ENCODE peak calls at places on chromosomes 5 and 9, in six cellular contexts. A is endothelial cell, Q is upper lobe of right lung, E is endothelial cell of umbilical vein, J is transverse colon, U is left lung. H is an unnamed sample.

GRCh38 chr5:131423056-131423455 is 159.2 kb downstream of the CDC42SE2 start:
- DNase-seq in A (peak), Q (no peak), E (peak), J (no peak), U (no peak), H (peak)

GRCh38 chr5:151601376-151601775 is 10.2 kb upstream of the FAT2 start:
- DNase-seq in A (no peak), Q (no peak), E (no peak), J (no peak), U (no peak), H (no peak)

GRCh38 chr5:22044229-22044628 is 808.9 kb downstream of the CDH12 start:
- DNase-seq in A (no peak), Q (no peak), E (no peak), J (no peak), U (no peak), H (no peak)

GRCh38 chr5:41903382-41903891 is 707 bp upstream of the RIMOC1 start:
- DNase-seq in A (no peak), Q (no peak), E (no peak), J (no peak), U (no peak), H (no peak)

GRCh38 chr5:160197341-160198147 is 31.8 kb upstream of the FABP6 start:
- DNase-seq in A (peak), Q (no peak), E (peak), J (no peak), U (no peak), H (peak)

GRCh38 chr5:77077821-77078176 is 9.3 kb downstream of the ZBED3 start:
- DNase-seq in A (no peak), Q (no peak), E (no peak), J (no peak), U (no peak), H (no peak)

GRCh38 chr5:139246394-139246793 is 47.1 kb upstream of the MATR3 start:
- DNase-seq in A (peak), Q (peak), E (peak), J (no peak), U (peak), H (peak)

GRCh38 chr5:42599106-42599505 is 157.5 kb upstream of the CCDC152 start:
- DNase-seq in A (no peak), Q (no peak), E (no peak), J (no peak), U (no peak), H (no peak)

GRCh38 chr5:131640043-131640856 is 5.2 kb upstream of the RAPGEF6 start:
- DNase-seq in A (no peak), Q (no peak), E (peak), J (no peak), U (no peak), H (no peak)

GRCh38 chr5:67897431-67897830 is 318.1 kb upstream of the PIK3R1 start:
- DNase-seq in A (no peak), Q (no peak), E (no peak), J (no peak), U (no peak), H (no peak)

GRCh38 chr5:144710620-144711019 is 539.9 kb downstream of the KCTD16 start:
- DNase-seq in A (no peak), Q (no peak), E (no peak), J (no peak), U (no peak), H (no peak)

GRCh38 chr5:178280631-178281030 is 48.0 kb upstream of the PHYKPL start:
- DNase-seq in A (no peak), Q (no peak), E (no peak), J (no peak), U (peak), H (no peak)

GRCh38 chr9:2679011-2679410 is 38.3 kb upstream of the KCNV2 start:
- DNase-seq in A (no peak), Q (no peak), E (no peak), J (no peak), U (no peak), H (no peak)

GRCh38 chr5:172283020-172283861 is at the start of gene UBTD2:
- DNase-seq in A (peak), Q (peak), E (peak), J (peak), U (peak), H (peak)

GRCh38 chr5:14281746-14282181 is 138.6 kb downstream of the TRIO start:
- DNase-seq in A (no peak), Q (no peak), E (no peak), J (no peak), U (no peak), H (no peak)

GRCh38 chr9:3963266-3964019 is 336.4 kb downstream of the GLIS3 start:
- DNase-seq in A (no peak), Q (no peak), E (peak), J (no peak), U (no peak), H (peak)

GRCh38 chr9:33375238-33375840 is 27.0 kb downstream of the AQP7 start:
- DNase-seq in A (no peak), Q (peak), E (no peak), J (no peak), U (no peak), H (no peak)

GRCh38 chr9:20356392-20357206 is 265.7 kb downstream of the MLLT3 start:
- DNase-seq in A (peak), Q (peak), E (peak), J (peak), U (no peak), H (peak)

GRCh38 chr9:124054671-124055212 is 43.2 kb downstream of the LHX2 start:
- DNase-seq in A (no peak), Q (peak), E (no peak), J (no peak), U (no peak), H (no peak)

GRCh38 chr5:52560366-52560765 is 227.3 kb upstream of the ITGA1 start:
- DNase-seq in A (no peak), Q (no peak), E (peak), J (no peak), U (no peak), H (peak)

GRCh38 chr9:77142366-77142765 is 35.0 kb upstream of the VPS13A start:
- DNase-seq in A (no peak), Q (no peak), E (no peak), J (no peak), U (no peak), H (no peak)

GRCh38 chr9:110114888-110115259 is 93.1 kb downstream of the C9orf152 start:
- DNase-seq in A (peak), Q (no peak), E (peak), J (no peak), U (no peak), H (no peak)

GRCh38 chr5:139848508-139849100 is 53.0 kb downstream of the PSD2 start:
- DNase-seq in A (no peak), Q (peak), E (peak), J (no peak), U (peak), H (no peak)

GRCh38 chr5:105726093-105726492 is 1944.6 kb downstream of the EFNA5 start:
- DNase-seq in A (no peak), Q (no peak), E (no peak), J (no peak), U (peak), H (no peak)

GRCh38 chr5:192970-193831 is 1.9 kb downstream of the LRRC14B start:
- DNase-seq in A (no peak), Q (peak), E (no peak), J (no peak), U (no peak), H (no peak)

GRCh38 chr9:95807326-95807947 is 68.1 kb upstream of the ERCC6L2 start:
- DNase-seq in A (no peak), Q (no peak), E (peak), J (no peak), U (no peak), H (no peak)

GRCh38 chr9:132885691-132886357 is 7.1 kb downstream of the SPACA9 start:
- DNase-seq in A (no peak), Q (peak), E (no peak), J (no peak), U (no peak), H (no peak)

GRCh38 chr5:155260798-155261197 is 247.2 kb downstream of the KIF4B start:
- DNase-seq in A (peak), Q (no peak), E (no peak), J (no peak), U (no peak), H (peak)

GRCh38 chr5:136424835-136425694 is 59.7 kb upstream of the TRPC7 start:
- DNase-seq in A (peak), Q (peak), E (peak), J (peak), U (peak), H (peak)

GRCh38 chr9:16180091-16180490 is 627.2 kb downstream of the CCDC171 start:
- DNase-seq in A (no peak), Q (no peak), E (no peak), J (no peak), U (no peak), H (no peak)

GRCh38 chr5:22541037-22541436 is 312.1 kb downstream of the CDH12 start:
- DNase-seq in A (no peak), Q (no peak), E (no peak), J (no peak), U (no peak), H (peak)

GRCh38 chr5:35939639-35940038 is 1.2 kb upstream of the CAPSL start:
- DNase-seq in A (no peak), Q (no peak), E (no peak), J (no peak), U (no peak), H (no peak)
- TF ChIP-seq CTCF in A (peak), Q (no peak), E (no peak), J (no peak), U (no peak), H (peak)

DNA sequence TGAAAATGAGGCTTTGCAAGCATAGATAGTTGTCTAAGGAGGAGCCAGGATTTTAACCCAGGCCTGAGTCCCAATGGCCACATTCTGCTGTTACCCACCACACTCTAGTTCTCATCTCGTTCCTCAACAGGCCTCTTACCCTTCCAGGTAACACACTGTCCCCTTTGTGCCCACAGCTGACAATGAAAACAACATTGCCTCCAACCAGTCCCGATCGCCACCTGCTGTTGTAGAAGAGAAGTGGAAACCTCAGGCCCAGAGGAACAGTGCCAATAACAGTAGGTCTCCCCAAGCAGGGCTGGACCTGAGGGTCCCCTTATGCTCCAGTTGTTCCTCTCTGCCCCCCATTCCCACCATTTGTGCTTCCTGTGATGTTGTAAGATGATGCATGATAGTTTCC is 30.4 kb downstream of the AMBP start:
- DNase-seq in A (no peak), Q (no peak), E (peak), J (no peak), U (no peak), H (peak)
- TF ChIP-seq CTCF in A (peak), Q (peak), E (peak), J (peak), U (no peak), H (peak)

DNA sequence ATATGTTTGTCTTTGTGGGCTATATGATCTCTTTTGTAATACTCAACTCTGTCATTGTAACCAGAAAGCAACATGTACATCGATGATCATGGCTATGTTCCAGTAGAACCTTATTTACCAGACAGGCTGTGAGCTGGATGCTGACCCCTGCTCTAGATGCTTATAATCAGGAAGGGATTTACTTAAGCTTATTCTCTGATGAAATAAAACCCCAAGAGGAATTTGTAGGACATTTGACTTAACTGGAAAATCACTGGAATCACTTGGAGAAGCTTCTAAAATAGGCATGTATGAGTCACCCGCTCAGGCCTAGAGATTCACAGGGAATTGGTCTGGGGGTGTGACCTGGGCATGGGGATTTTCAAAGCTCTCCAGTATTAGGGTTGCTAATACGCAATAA is 285.8 kb upstream of the ZNF608 start:
- DNase-seq in A (no peak), Q (no peak), E (no peak), J (no peak), U (no peak), H (no peak)
- TF ChIP-seq CTCF in A (no peak), Q (no peak), E (no peak), J (no peak), U (no peak), H (no peak)

GRCh38 chr5:72109625-72110024 is 2.4 kb downstream of the MAP1B start:
- DNase-seq in A (no peak), Q (no peak), E (no peak), J (no peak), U (no peak), H (no peak)
- TF ChIP-seq CTCF in A (no peak), Q (no peak), E (no peak), J (no peak), U (no peak), H (no peak)

DNA sequence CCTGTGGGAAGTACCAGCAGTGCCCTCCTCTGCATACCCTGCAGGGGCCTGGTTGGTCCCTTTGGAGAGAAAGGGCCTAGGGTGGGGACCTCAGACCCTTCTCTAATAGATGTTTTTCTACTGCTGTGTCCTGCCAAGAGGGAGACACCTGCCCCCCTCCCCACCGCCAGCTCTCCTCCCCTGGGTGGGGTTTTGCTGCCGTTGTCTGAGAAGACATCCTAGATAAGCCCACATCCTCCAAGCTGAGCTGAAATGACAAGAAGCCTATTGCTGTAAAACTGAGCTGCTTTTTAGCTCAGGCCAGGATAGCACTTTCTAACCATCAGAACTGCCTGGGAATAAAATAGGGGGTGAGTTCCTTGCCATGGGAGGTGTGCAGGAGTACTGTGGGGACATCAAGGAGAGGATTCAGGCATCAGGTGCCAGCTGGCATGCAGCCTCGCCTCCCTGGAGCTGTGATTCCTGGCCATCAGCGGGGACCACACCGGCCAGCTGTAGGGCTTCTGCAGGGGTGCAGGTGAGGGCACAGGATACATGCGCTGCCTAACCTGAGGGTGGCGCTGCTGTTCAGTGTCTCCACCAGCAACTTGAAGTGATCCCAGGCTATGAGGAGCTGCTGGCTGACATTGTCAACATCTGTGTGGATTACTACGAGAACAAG is 37.9 kb downstream of the CYFIP2 start:
- DNase-seq in A (peak), Q (no peak), E (no peak), J (no peak), U (no peak), H (no peak)
- TF ChIP-seq CTCF in A (no peak), Q (no peak), E (peak), J (no peak), U (no peak), H (peak)

GRCh38 chr9:93589688-93590087 is 13.3 kb downstream of the PHF2 start:
- DNase-seq in A (no peak), Q (no peak), E (peak), J (no peak), U (no peak), H (no peak)

GRCh38 chr9:93587284-93587650 is 10.9 kb downstream of the PHF2 start:
- DNase-seq in A (no peak), Q (no peak), E (no peak), J (no peak), U (peak), H (no peak)

GRCh38 chr9:93586290-93587057 is 10.1 kb downstream of the PHF2 start:
- DNase-seq in A (no peak), Q (no peak), E (no peak), J (no peak), U (no peak), H (no peak)

GRCh38 chr9:93588641-93589609 is 12.5 kb downstream of the PHF2 start:
- DNase-seq in A (no peak), Q (no peak), E (peak), J (no peak), U (no peak), H (no peak)

DNA sequence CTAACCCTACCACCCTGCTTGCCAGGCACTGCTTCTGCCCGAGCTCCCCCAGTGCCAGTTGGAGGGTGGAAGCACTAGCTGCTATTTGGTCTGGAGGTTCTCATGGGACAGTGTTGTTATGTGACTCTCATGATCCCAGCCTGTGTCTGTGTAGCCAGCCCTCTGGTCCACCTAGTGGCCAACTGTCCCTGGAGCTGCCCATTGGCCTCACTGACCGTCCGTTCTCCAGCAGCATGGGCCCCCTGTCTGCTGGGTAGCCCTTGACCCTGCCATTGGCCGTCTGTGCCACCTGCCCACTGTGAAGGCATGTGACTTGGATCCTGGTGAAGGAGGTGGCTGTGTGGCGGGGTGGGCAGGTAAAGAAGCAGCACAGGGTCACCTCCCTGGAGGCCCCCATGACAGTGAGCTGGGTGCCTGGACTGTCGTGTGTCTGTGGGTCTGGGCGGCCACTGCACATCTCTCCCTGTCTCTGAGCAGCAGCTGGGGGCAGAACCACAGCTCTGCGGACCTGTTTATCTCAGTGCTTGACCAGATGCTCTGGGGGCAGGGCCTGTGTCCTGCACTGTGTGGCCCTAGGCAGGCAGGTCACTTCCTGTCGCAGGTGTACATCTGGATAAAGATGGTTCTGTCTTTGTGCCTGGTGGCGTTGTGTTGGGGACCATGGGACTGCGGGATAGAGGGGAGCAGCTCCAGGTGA is 11.4 kb downstream of the PHF2 start:
- DNase-seq in A (peak), Q (no peak), E (no peak), J (no peak), U (peak), H (no peak)
- TF ChIP-seq CTCF in A (no peak), Q (peak), E (peak), J (no peak), U (no peak), H (no peak)

DNA sequence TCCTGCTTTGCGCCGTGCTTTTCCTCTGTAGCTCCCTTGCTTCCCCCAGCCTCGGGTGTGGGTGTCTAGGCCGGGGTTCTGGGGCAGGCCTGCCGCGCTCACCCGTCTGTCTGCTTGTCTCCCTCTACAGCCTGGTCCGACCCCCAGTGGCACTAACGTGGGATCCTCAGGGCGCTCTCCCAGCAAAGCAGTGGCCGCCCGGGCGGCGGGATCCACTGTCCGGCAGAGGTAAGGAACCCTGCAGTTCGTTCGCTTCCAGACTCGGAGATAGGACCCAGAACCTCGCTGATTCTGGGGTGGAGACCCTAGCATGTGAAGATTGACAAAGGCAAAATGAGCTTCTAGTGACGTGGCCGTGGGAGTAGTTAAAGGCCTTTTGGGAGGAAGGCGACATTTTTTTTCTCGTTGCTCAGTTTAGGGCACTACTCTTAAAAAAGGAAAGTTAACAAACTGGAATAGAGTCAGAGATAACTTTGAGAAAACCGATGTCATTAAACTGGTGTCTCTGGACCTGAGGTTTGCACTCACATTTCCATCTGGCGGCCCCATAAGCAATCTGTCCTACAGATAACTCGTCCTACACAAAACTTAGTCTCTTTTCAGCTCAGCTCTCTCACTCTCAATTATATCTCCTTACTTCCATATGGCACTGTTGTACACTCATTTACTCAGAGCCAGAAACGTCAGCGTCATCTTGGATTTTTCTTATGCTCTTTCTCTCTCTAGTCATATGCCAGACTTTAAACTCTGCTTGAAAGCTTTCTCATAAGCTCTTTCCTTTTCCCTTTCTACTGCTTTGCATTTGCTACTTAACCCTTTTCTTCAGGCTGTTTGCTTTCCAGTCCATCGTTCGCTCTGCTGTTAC is 566 bp downstream of the SEC61B start:
- DNase-seq in A (no peak), Q (no peak), E (no peak), J (no peak), U (peak), H (no peak)
- TF ChIP-seq CTCF in A (no peak), Q (no peak), E (no peak), J (no peak), U (no peak), H (no peak)

DNA sequence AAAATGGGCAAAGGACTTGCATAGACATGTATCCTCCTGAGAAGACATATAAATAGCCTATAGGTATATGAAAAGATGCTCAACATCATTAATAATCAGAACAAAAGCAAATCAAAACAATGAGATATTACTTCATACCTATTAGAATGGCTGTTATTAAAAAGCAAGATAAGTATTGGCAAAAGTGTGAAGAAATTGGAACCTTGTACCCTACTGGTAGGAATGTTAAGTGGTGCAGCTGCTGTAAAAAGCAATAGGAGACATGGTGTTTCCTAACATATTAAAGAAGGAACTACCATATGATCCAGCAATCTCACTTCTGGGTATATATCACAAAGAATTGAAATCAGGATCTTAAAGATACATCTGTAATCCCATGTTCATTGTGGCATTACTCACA is 69.8 kb upstream of the PRR16 start:
- DNase-seq in A (no peak), Q (no peak), E (no peak), J (no peak), U (no peak), H (no peak)
- TF ChIP-seq CTCF in A (peak), Q (no peak), E (no peak), J (no peak), U (no peak), H (no peak)

H was measured in A673.